ENCODE peak calls at places on chromosomes 2 and 18, in four cellular contexts. O, Q, W and G are unnamed samples. For H3K27me3, the result is how much of the 10 kb centered on the place peaks cover.

GRCh38 chr18:36544036-36544725 is 246.7 kb downstream of the FHOD3 start:
- DNase-seq in O (no peak), W (peak), Q (peak), G (peak)

GRCh38 chr2:160062283-160063005 is at the start of gene PLA2R1:
- DNase-seq in Q (peak), O (no peak), W (peak), G (peak)

GRCh38 chr2:25701801-25702200 is 28.4 kb upstream of the DTNB start:
- DNase-seq in O (no peak), Q (no peak), W (no peak), G (no peak)

GRCh38 chr2:151315381-151315903 is 26.0 kb upstream of the NMI start:
- DNase-seq in O (no peak), W (peak), Q (peak), G (peak)

GRCh38 chr2:41906325-41906700 is 141.5 kb upstream of the PKDCC start:
- DNase-seq in W (no peak), O (no peak), Q (no peak), G (no peak)

GRCh38 chr2:46018773-46019593 is 278.2 kb upstream of the EPAS1 start:
- DNase-seq in Q (no peak), W (no peak), O (no peak), G (no peak)

GRCh38 chr2:129769402-129769991 is 210.0 kb upstream of the RAB6C start:
- DNase-seq in O (no peak), Q (no peak), W (no peak), G (no peak)

GRCh38 chr2:152336103-152336853 is 1.3 kb downstream of the FMNL2 start:
- DNase-seq in O (peak), W (peak), Q (peak), G (peak)

GRCh38 chr2:105294844-105295481 is 34.6 kb downstream of the TGFBRAP1 start:
- DNase-seq in W (peak), Q (no peak), O (peak), G (no peak)

GRCh38 chr2:20551945-20552328 is 99.0 kb downstream of the HS1BP3 start:
- DNase-seq in Q (no peak), O (no peak), W (no peak), G (no peak)

GRCh38 chr2:71156531-71156930 is 26.1 kb downstream of the MPHOSPH10 start:
- DNase-seq in Q (no peak), O (no peak), W (no peak), G (no peak)

GRCh38 chr2:24919977-24920812 is at the start of gene ADCY3:
- DNase-seq in O (no peak), Q (no peak), W (peak), G (no peak)

GRCh38 chr18:33761363-33761762 is 183.3 kb downstream of the ASXL3 start:
- DNase-seq in Q (peak), W (peak), O (no peak), G (no peak)

GRCh38 chr18:29251681-29252080 is 1074.8 kb upstream of the CDH2 start:
- DNase-seq in Q (no peak), W (no peak), O (no peak), G (no peak)

GRCh38 chr2:183010112-183010511 is 28.1 kb downstream of the NCKAP1 start:
- DNase-seq in O (no peak), W (no peak), Q (no peak), G (peak)

GRCh38 chr2:28406276-28407096 is 13.8 kb downstream of the FOSL2 start:
- DNase-seq in Q (no peak), O (no peak), W (no peak), G (no peak)

GRCh38 chr2:227623225-227623624 is 5.9 kb downstream of the SCYGR4 start:
- DNase-seq in W (no peak), Q (no peak), O (no peak), G (no peak)

GRCh38 chr18:48838921-48839818 is 111.6 kb downstream of the SMAD7 start:
- DNase-seq in Q (no peak), O (peak), W (no peak), G (no peak)

DNA sequence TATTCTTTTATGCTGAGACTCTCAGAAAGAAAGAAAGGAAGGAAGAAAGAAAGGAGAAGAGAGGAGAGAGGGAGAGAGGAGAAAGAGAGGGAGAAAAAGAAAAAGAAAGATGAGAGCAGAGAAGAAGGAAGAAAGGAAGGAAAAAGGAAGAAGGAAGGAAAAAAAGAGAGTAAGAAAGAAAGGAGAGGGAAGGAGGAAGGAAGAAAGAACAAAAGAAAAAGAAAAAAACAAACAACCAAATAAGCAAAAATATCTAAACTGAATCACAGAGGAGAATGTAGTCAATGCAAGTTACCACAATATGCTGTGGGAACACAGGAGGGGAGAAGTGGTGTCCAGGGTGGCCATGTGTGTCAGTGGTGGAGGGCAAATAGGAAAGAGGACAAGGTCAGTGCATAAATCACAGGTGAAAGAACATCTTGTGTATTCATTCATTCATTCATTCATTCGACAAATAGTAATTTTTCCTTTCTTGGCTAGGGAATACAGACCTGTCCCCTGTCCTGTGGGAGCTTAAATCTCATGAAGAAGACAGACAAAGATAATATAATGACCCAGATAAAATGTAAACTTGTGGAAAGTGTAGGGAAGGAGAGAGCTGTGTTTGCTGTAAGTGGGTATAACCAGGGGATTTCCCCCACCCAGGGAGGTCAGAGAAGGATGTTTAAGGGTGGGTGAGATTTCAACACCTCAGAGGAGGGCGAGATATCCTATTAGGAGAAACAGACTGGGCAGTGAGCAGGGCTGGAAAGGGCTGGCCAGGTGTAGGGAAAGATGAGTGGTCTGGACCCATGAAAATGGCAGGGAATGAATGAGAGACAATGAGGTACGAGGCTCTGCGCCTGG is 50.7 kb downstream of the IL1R2 start:
- DNase-seq in Q (no peak), O (no peak), W (no peak), G (no peak)
- H3K27me3 ChIP-seq in Q (under half), O (under half), W (under half), G (under half)

DNA sequence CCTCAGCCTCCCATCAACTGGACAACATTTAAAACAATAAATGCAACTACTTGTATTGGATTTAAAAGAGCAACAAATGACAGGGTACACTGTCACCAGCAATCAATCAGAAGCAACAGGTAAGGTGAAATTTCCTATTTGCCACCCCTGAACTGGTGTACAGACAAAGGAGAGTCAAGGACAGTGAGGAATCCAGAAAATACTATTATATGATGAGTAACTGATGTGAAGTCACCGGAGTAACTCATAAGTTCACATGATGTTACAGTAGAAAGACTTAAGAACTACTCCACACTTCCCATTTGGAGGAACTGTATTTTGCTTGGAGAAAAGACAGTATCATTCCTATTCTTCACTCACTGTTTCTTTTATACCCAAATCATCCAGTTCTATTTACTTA is 4.1 kb upstream of the STAT1 start:
- DNase-seq in W (no peak), Q (no peak), O (no peak), G (no peak)
- H3K27me3 ChIP-seq in W (under half), Q (under half), O (under half), G (under half)

GRCh38 chr18:46338213-46338612 is 234.0 kb downstream of the HAUS1 start:
- DNase-seq in Q (no peak), W (no peak), O (no peak), G (no peak)
- H3K27me3 ChIP-seq in Q (under half), W (under half), O (under half), G (under half)

GRCh38 chr2:230162981-230163380 is 56.8 kb downstream of the SP110 start:
- DNase-seq in O (no peak), W (no peak), Q (no peak), G (no peak)
- H3K27me3 ChIP-seq in O (under half), W (under half), Q (under half), G (under half)

GRCh38 chr2:207778298-207778882 is 8.7 kb upstream of the FZD5 start:
- DNase-seq in Q (no peak), O (no peak), W (no peak), G (no peak)
- H3K27me3 ChIP-seq in Q (under half), O (under half), W (under half), G (under half)

GRCh38 chr2:83650897-83651296 is 808.2 kb downstream of the SUCLG1 start:
- DNase-seq in Q (no peak), W (no peak), O (no peak), G (no peak)
- H3K27me3 ChIP-seq in Q (under half), W (under half), O (under half), G (under half)

GRCh38 chr2:3654031-3654430 is 4.0 kb upstream of the ALLC start:
- DNase-seq in W (no peak), O (no peak), Q (no peak), G (no peak)

GRCh38 chr2:3649581-3649980 is 8.4 kb upstream of the ALLC start:
- DNase-seq in Q (no peak), O (no peak), W (no peak), G (no peak)

GRCh38 chr2:3650140-3650944 is 7.7 kb upstream of the ALLC start:
- DNase-seq in O (no peak), W (no peak), Q (no peak), G (no peak)

GRCh38 chr2:3652896-3653625 is 4.9 kb upstream of the ALLC start:
- DNase-seq in O (no peak), Q (no peak), W (no peak), G (no peak)

GRCh38 chr2:3651686-3652516 is 6.1 kb upstream of the ALLC start:
- DNase-seq in Q (no peak), W (peak), O (peak), G (no peak)
- H3K27me3 ChIP-seq in Q (under half), W (under half), O (under half), G (under half)

DNA sequence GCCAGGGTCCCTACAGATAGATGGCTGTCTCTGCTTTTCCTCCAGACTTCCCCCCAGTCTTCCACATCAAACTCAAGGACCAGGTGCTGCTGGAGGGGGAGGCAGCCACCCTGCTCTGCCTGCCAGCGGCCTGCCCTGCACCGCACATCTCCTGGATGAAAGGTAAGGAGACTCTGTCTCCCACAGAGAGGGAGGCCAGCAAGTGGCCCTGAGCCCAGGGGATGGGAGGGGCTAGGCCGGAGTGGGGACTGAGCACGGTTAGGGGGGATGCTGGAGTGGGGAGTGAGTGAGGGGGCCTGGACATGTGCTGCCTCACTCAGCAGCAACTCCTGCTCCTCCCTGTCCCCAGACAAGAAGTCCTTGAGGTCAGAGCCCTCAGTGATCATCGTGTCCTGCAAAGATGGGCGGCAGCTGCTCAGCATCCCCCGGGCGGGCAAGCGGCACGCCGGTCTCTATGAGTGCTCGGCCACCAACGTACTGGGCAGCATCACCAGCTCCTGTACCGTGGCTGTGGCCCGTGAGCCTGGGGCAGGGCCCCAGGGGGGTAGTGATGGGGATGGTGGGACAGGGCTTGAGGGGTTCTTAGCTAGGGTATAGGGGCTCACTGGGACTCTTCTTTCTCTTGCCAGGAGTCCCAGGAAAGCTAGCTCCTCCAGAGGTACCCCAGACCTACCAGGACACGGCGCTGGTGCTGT is 10.4 kb upstream of the GMPPA start:
- DNase-seq in W (no peak), Q (no peak), O (no peak), G (no peak)
- H3K27me3 ChIP-seq in W (under half), Q (under half), O (under half), G (under half)

GRCh38 chr18:22165049-22165602 is 4.3 kb upstream of the GATA6 start:
- DNase-seq in O (no peak), Q (no peak), W (peak), G (no peak)
- H3K27me3 ChIP-seq in O (half or more), Q (under half), W (under half), G (half or more)

DNA sequence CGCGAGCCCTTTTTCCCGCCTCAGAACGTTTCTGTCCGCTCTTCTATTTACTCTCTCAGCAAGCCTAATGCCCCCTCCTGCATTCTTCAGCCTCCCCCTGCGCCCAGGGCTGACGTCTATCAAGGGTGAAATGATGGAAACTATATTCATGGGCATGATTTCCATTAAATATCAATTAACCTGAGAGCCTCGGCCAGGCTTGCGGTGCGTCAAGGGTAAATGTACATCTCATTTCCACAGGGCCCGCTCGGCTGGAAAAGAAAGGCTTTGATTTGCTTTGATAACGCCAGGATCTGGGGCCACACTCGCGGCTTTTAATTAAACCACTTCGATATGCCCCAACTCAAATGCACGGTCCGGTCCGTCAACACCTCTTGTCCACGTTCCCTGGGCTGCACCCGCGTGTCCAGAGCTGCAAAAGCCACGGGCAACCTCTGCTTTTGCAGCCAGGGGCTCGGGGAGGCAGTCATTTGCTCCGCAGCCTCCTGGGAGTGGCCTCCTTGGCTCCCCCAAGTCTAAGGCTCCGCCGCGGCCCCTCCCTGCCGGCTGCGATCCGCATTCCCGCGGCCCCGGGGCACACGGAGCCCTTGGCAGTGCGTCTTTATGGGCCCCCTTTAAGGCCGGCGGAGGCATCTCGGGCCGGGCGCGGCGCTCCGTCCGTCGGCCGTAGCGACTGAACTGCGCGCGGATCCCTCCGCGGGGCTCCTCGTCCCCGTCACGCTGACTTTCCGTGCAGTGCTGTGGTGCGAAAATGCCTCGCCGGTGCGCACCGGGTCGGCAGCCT is at the start of gene HOXD8:
- DNase-seq in O (no peak), W (peak), Q (no peak), G (peak)
- H3K27me3 ChIP-seq in O (half or more), W (under half), Q (half or more), G (under half)